ENCODE peak calls at places on chromosome 5, in six cellular contexts. V is CD8-positive, alpha-beta T cell; K is small intestine; A is esophagus squamous epithelium; Y is lung; X is brain microvascular endothelial cell. I is an unnamed sample.

GRCh38 chr5:90528704-90529233 is 615 bp downstream of the LYSMD3 start:
- DNase-seq in V (peak; percentile 11), K (peak; percentile 49), A (no peak), Y (no peak), X (no peak), I (no peak)

GRCh38 chr5:141084487-141084989 is 9.9 kb upstream of the PCDHB2 start:
- DNase-seq in V (peak; percentile 22), K (no peak), A (no peak), Y (peak; percentile 53), X (peak; percentile 12), I (peak; percentile 58)

GRCh38 chr5:14807471-14807870 is 64.1 kb downstream of the ANKH start:
- DNase-seq in V (no peak), K (no peak), A (no peak), Y (no peak), X (no peak), I (no peak)

GRCh38 chr5:99640646-99641045 is 711.8 kb upstream of the CHD1 start:
- DNase-seq in V (no peak), K (no peak), A (no peak), Y (no peak), X (no peak), I (no peak)

GRCh38 chr5:170221319-170221718 is 11.5 kb upstream of the C5orf58 start:
- DNase-seq in V (no peak), K (no peak), A (no peak), Y (no peak), X (no peak), I (no peak)

GRCh38 chr5:124888050-124888506 is 141.6 kb upstream of the ZNF608 start:
- DNase-seq in V (no peak), K (peak; percentile 65), A (no peak), Y (no peak), X (peak; percentile 5), I (no peak)

GRCh38 chr5:138305797-138306196 is 25.8 kb downstream of the CDC25C start:
- DNase-seq in V (no peak), K (no peak), A (no peak), Y (no peak), X (no peak), I (no peak)

GRCh38 chr5:64971538-64971937 is 202.8 kb downstream of the CWC27 start:
- DNase-seq in V (no peak), K (no peak), A (no peak), Y (no peak), X (peak; percentile 40), I (no peak)

GRCh38 chr5:38666668-38667498 is 110.4 kb upstream of the LIFR start:
- DNase-seq in V (no peak), K (no peak), A (no peak), Y (peak; percentile 57), X (peak; percentile 52), I (peak; percentile 8)

GRCh38 chr5:143933434-143933833 is 121.5 kb downstream of the HMHB1 start:
- DNase-seq in V (no peak), K (no peak), A (no peak), Y (no peak), X (no peak), I (peak; percentile 8)

GRCh38 chr5:51013036-51013435 is 346.6 kb downstream of the PARP8 start:
- DNase-seq in V (no peak), K (peak; percentile 13), A (no peak), Y (no peak), X (no peak), I (no peak)

GRCh38 chr5:56669534-56670483 is 145.5 kb upstream of the MAP3K1 start:
- DNase-seq in V (peak; percentile 32), K (peak; percentile 56), A (peak; percentile 36), Y (peak; percentile 56), X (no peak), I (no peak)

GRCh38 chr5:172919525-172920446 is 39.4 kb upstream of the RPL26L1 start:
- DNase-seq in V (no peak), K (no peak), A (no peak), Y (no peak), X (no peak), I (peak; percentile 80)

GRCh38 chr5:16531063-16531667 is 65.6 kb upstream of the ZNF622 start:
- DNase-seq in V (no peak), K (peak; percentile 73), A (no peak), Y (no peak), X (no peak), I (no peak)

GRCh38 chr5:76329346-76329745 is 73.7 kb upstream of the IQGAP2 start:
- DNase-seq in V (no peak), K (no peak), A (no peak), Y (no peak), X (no peak), I (no peak)

GRCh38 chr5:132060501-132061161 is at the start of gene IL3:
- DNase-seq in V (peak; percentile 9), K (no peak), A (no peak), Y (no peak), X (no peak), I (no peak)

GRCh38 chr5:52132053-52132452 is 655.7 kb upstream of the ITGA1 start:
- DNase-seq in V (no peak), K (no peak), A (no peak), Y (no peak), X (no peak), I (no peak)

GRCh38 chr5:32298056-32298420 is 14.7 kb downstream of the MTMR12 start:
- DNase-seq in V (no peak), K (no peak), A (no peak), Y (no peak), X (no peak), I (no peak)

GRCh38 chr5:35136386-35136785 is 88.6 kb upstream of the AGXT2 start:
- DNase-seq in V (no peak), K (no peak), A (no peak), Y (no peak), X (peak; percentile 92), I (peak; percentile 84)

GRCh38 chr5:117590944-117591343 is 1016.3 kb upstream of the SEMA6A start:
- DNase-seq in V (no peak), K (peak; percentile 5), A (no peak), Y (no peak), X (no peak), I (no peak)

GRCh38 chr5:156879665-156880285 is 29.7 kb downstream of the PPP1R2B start:
- DNase-seq in V (no peak), K (no peak), A (no peak), Y (no peak), X (no peak), I (no peak)

GRCh38 chr5:58392491-58392890 is 67.4 kb downstream of the PLK2 start:
- DNase-seq in V (no peak), K (no peak), A (no peak), Y (no peak), X (no peak), I (no peak)

GRCh38 chr5:652023-652515 is 39.9 kb downstream of the CEP72 start:
- DNase-seq in V (no peak), K (no peak), A (no peak), Y (no peak), X (no peak), I (no peak)
- H3K36me3 ChIP-seq in V (peaks cover 12% of the 10 kb centered on the region), K (no peaks in the 10 kb centered on the region), A (no peaks in the 10 kb centered on the region), Y (no peaks in the 10 kb centered on the region), X (peaks cover 4% of the 10 kb centered on the region), I (peaks cover 19% of the 10 kb centered on the region)

DNA sequence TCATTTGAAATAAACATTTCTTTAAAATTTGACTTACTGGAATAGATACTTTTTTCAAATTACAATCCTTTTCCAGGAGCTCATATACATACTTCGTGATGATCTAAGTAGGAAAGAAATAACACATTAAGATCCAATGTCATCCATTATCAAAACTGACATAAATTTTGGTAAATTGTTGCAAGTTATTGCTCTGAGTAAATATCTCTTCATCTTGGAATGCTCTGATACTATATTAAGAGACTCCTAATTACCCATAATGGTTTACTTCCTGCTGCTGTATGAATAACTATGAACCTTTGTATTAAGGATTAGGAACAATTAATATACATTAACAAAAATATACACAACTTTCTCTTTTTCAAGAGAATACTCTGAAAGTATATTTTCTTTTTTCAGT is 223.0 kb upstream of the POU5F2 start:
- DNase-seq in V (no peak), K (no peak), A (no peak), Y (no peak), X (no peak), I (no peak)
- H3K36me3 ChIP-seq in V (no peaks in the 10 kb centered on the region), K (no peaks in the 10 kb centered on the region), A (no peaks in the 10 kb centered on the region), Y (no peaks in the 10 kb centered on the region), X (no peaks in the 10 kb centered on the region), I (no peaks in the 10 kb centered on the region)

GRCh38 chr5:146000072-146000471 is 63.7 kb downstream of the SH3RF2 start:
- DNase-seq in V (no peak), K (no peak), A (no peak), Y (no peak), X (no peak), I (no peak)

GRCh38 chr5:146001544-146002185 is 65.3 kb downstream of the SH3RF2 start:
- DNase-seq in V (no peak), K (no peak), A (no peak), Y (no peak), X (no peak), I (peak; percentile 27)

GRCh38 chr5:146005264-146005663 is 68.9 kb downstream of the SH3RF2 start:
- DNase-seq in V (no peak), K (no peak), A (no peak), Y (no peak), X (no peak), I (no peak)

GRCh38 chr5:146003852-146004251 is 67.5 kb downstream of the SH3RF2 start:
- DNase-seq in V (no peak), K (no peak), A (no peak), Y (no peak), X (no peak), I (no peak)

DNA sequence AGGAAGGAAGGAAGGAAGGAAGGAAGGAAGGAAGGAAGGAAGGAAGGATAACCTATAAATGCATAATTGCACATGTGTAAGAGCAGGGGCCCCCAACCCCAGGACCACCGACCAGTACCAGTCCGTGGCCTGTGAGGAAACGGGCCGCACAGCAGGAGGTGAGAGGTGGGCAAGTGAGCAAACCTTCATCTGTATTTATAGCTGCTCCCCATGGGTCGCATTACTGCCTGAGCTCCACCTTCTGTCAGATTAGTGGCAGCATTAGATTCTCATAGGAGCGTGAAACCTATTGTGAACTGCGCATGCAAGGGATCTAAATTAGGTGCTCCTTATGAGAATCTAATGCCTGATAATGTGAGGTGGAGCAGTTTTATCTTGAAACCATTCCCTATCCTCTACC is 66.1 kb downstream of the SH3RF2 start:
- DNase-seq in V (no peak), K (no peak), A (no peak), Y (no peak), X (no peak), I (no peak)
- H3K36me3 ChIP-seq in V (no peaks in the 10 kb centered on the region), K (peaks cover 2% of the 10 kb centered on the region), A (no peaks in the 10 kb centered on the region), Y (no peaks in the 10 kb centered on the region), X (no peaks in the 10 kb centered on the region), I (no peaks in the 10 kb centered on the region)

DNA sequence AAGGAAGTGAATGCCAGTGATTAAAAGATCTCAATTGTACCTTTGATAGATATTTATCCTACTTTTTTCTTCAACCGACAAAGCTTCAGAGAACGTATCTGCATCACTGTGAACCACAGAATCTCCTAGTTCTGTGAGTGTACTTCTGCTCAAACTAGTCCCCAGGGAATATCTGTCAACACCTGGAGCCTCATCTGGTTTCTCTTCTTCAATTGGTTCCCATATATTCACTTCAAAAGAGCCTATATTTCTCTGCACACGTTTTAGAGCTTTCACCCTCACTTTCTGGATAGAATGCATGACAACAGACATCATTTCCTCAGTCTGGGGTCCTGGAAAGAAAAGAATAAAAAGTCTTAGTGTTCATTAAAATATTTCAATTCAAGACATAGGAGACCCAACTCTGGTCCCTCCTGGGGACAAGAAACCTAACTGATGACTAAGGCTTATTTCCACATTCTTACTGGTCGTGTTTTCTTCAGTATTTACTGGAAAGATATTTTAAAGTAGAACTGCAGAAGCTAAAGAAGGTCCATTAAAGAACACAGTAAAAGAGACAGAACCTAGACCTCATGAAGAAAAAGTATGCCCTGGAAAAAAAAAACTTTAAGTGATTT is 64.3 kb downstream of the CPLANE1 start:
- DNase-seq in V (no peak), K (no peak), A (no peak), Y (no peak), X (no peak), I (no peak)
- H3K36me3 ChIP-seq in V (no peaks in the 10 kb centered on the region), K (no peaks in the 10 kb centered on the region), A (no peaks in the 10 kb centered on the region), Y (peaks cover 9% of the 10 kb centered on the region), X (peaks cover 10% of the 10 kb centered on the region), I (peaks cover 30% of the 10 kb centered on the region)

I was measured in MG63.